ENCODE peak calls at places on chromosomes 12 and 14, in eight cellular contexts. D is CD4-positive, alpha-beta memory T cell; E is effector memory CD4-positive, alpha-beta T cell; Z is lower leg skin; L is heart right ventricle; J is A549; N is right atrium auricular region; Q is prostate gland. U is an unnamed sample.

GRCh38 chr14:37673439-37673838 is 78.0 kb downstream of the TTC6 start:
- DNase-seq in D (no peak), E (no peak), Z (no peak), L (no peak), J (no peak), N (no peak), Q (no peak), U (no peak)

GRCh38 chr12:131827961-131828534 is at the start of gene MMP17:
- DNase-seq in D (peak), E (no peak), Z (peak), L (peak), J (peak), N (no peak), Q (no peak), U (no peak)

GRCh38 chr12:111313833-111314259 is 55.0 kb downstream of the PHETA1 start:
- DNase-seq in D (peak), E (peak), Z (peak), L (peak), J (peak), N (peak), Q (peak), U (peak)

GRCh38 chr12:28108599-28108998 is 81.7 kb upstream of the CCDC91 start:
- DNase-seq in D (peak), E (no peak), Z (no peak), L (no peak), J (no peak), N (no peak), Q (no peak), U (no peak)

GRCh38 chr12:91205791-91206190 is 23.2 kb upstream of the DCN start:
- DNase-seq in D (no peak), E (no peak), Z (no peak), L (no peak), J (no peak), N (no peak), Q (no peak), U (no peak)

GRCh38 chr12:92338671-92339070 is 193.0 kb upstream of the BTG1 start:
- DNase-seq in D (no peak), E (no peak), Z (no peak), L (no peak), J (no peak), N (no peak), Q (no peak), U (no peak)

GRCh38 chr14:94682061-94682516 is 69.9 kb downstream of the SERPINA3 start:
- DNase-seq in D (peak), E (no peak), Z (peak), L (no peak), J (no peak), N (no peak), Q (no peak), U (peak)

GRCh38 chr12:51019927-51020326 is 6.3 kb downstream of the SLC11A2 start:
- DNase-seq in D (no peak), E (no peak), Z (no peak), L (no peak), J (no peak), N (no peak), Q (no peak), U (no peak)

GRCh38 chr12:71007025-71007424 is 86.5 kb upstream of the PTPRR start:
- DNase-seq in D (no peak), E (no peak), Z (no peak), L (no peak), J (no peak), N (no peak), Q (no peak), U (no peak)

GRCh38 chr12:132638541-132639408 is 20.2 kb downstream of the P2RX2 start:
- DNase-seq in D (no peak), E (no peak), Z (no peak), L (no peak), J (peak), N (no peak), Q (no peak), U (peak)

GRCh38 chr14:74964787-74965769 is 9.7 kb upstream of the PGF start:
- DNase-seq in D (no peak), E (no peak), Z (no peak), L (no peak), J (no peak), N (no peak), Q (no peak), U (no peak)

GRCh38 chr14:75548544-75548943 is 26.3 kb downstream of the BATF start:
- DNase-seq in D (no peak), E (no peak), Z (no peak), L (no peak), J (no peak), N (no peak), Q (no peak), U (no peak)

GRCh38 chr12:113961921-113962710 is 4.0 kb downstream of the RBM19 start:
- DNase-seq in D (no peak), E (no peak), Z (no peak), L (no peak), J (peak), N (no peak), Q (no peak), U (no peak)

GRCh38 chr14:78758333-78758732 is 588.2 kb downstream of the NRXN3 start:
- DNase-seq in D (no peak), E (no peak), Z (no peak), L (no peak), J (peak), N (no peak), Q (no peak), U (no peak)

GRCh38 chr14:92613008-92613658 is 99.6 kb downstream of the RIN3 start:
- DNase-seq in D (peak), E (peak), Z (no peak), L (peak), J (peak), N (no peak), Q (no peak), U (no peak)

GRCh38 chr12:51358496-51358895 is 12.0 kb upstream of the CELA1 start:
- DNase-seq in D (no peak), E (no peak), Z (no peak), L (no peak), J (no peak), N (no peak), Q (no peak), U (no peak)

GRCh38 chr14:75292016-75292646 is 13.5 kb downstream of the FOS start:
- DNase-seq in D (no peak), E (no peak), Z (peak), L (no peak), J (no peak), N (no peak), Q (no peak), U (peak)

GRCh38 chr12:42199007-42199406 is 39.0 kb downstream of the YAF2 start:
- DNase-seq in D (no peak), E (no peak), Z (no peak), L (no peak), J (no peak), N (no peak), Q (no peak), U (no peak)

GRCh38 chr14:104590240-104590965 is 10.8 kb downstream of the C14orf180 start:
- DNase-seq in D (no peak), E (no peak), Z (no peak), L (peak), J (no peak), N (no peak), Q (no peak), U (no peak)
- H3K4me3 ChIP-seq in D (no peak), E (no peak), Z (no peak), L (no peak), J (no peak), N (no peak), Q (no peak), U (no peak)

DNA sequence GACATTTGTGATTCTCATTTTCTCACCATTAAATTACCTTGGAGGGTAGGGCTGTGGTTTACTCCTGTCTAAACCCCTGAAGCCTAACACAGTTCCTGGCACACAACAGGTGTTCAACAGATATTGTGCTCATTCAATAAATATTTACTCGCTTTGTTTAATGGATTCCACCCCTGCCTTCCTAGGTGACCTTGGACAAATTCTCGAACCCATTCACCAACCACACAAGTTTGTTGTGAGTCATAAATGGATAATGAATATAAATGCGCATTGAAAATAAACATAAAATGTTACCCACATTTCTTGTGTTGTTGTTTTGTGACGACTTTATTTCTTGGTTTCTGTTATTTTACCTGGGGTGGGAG is 362 bp upstream of the TSFM start:
- DNase-seq in D (no peak), E (no peak), Z (no peak), L (no peak), J (no peak), N (no peak), Q (no peak), U (no peak)
- H3K4me3 ChIP-seq in D (no peak), E (peak), Z (no peak), L (peak), J (no peak), N (peak), Q (no peak), U (peak)

GRCh38 chr14:64510127-64510808 is 5.7 kb downstream of the ZBTB1 start:
- DNase-seq in D (no peak), E (no peak), Z (no peak), L (no peak), J (no peak), N (no peak), Q (no peak), U (no peak)

GRCh38 chr14:64508215-64508776 is 3.7 kb downstream of the ZBTB1 start:
- DNase-seq in D (no peak), E (no peak), Z (no peak), L (no peak), J (no peak), N (no peak), Q (no peak), U (no peak)

GRCh38 chr14:64509036-64509435 is 4.5 kb downstream of the ZBTB1 start:
- DNase-seq in D (no peak), E (no peak), Z (no peak), L (no peak), J (peak), N (no peak), Q (no peak), U (no peak)

GRCh38 chr14:64513271-64513670 is 8.7 kb downstream of the ZBTB1 start:
- DNase-seq in D (no peak), E (no peak), Z (no peak), L (no peak), J (no peak), N (no peak), Q (no peak), U (no peak)

DNA sequence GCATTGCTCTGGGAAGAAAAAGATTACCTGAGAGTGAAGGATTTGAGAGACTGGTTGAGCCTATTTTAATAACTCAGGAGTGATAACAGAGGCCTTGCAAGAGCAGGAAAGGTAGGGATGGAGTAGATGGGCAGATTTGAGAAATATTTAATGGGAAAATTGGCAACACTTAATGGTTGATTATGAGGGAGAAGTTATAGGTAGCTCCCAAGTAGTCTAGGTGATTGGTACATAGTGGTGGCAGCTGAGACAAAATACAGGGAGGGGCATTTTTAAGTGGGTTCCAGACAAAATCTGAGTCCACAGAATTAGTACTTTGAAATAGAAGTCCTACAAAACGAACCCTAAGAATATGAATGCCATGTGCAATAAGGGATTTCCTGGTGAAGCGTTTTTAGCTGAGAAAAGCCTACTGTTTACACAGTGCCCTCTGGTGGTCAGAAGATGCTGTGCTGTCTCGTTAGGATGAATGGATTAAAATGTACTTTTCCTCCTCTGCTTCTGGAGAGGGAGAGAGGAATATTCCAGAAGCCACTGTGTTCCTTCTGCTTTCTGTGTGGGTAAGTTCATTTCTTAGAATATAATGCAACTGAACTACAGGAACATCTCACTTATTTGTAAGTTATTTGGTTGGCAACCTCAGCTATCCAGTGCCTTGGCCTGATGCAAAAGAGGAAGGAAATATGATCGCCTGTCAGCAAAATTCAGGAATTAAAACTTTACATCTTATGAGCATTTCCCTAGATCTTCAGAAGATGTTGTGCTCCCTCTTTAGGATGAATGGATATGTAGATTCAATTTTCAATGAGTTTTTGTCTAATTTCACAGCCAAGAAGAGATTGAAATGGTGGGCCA is 6.5 kb downstream of the ZBTB1 start:
- DNase-seq in D (peak), E (peak), Z (peak), L (no peak), J (peak), N (peak), Q (peak), U (peak)
- H3K4me3 ChIP-seq in D (no peak), E (no peak), Z (no peak), L (no peak), J (no peak), N (no peak), Q (no peak), U (no peak)

GRCh38 chr14:71300474-71301359 is 393.5 kb downstream of the PCNX1 start:
- DNase-seq in D (no peak), E (no peak), Z (no peak), L (no peak), J (no peak), N (no peak), Q (no peak), U (no peak)
- H3K4me3 ChIP-seq in D (no peak), E (no peak), Z (no peak), L (no peak), J (no peak), N (no peak), Q (no peak), U (no peak)

DNA sequence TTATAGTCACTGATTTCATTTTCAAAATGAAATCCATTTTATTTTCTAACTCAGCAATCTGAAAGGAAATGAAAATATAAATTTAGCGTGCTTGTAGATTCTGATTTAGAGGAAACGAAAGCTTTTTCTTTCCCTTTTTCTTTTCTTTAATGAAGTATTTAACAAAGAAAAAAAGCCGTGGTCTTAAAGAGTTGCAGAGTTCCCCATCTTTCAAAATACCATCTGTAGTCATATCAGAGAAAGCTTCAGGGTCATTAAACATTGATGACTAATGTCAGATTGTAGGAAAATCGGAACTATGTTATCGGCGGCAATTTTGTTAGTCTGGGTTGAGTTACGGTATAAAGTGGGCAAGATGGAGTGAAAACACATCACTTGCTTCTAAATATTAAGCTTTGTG is 32.3 kb downstream of the DRAM1 start:
- DNase-seq in D (no peak), E (no peak), Z (no peak), L (no peak), J (no peak), N (no peak), Q (no peak), U (no peak)
- H3K4me3 ChIP-seq in D (no peak), E (no peak), Z (no peak), L (no peak), J (no peak), N (no peak), Q (no peak), U (no peak)

DNA sequence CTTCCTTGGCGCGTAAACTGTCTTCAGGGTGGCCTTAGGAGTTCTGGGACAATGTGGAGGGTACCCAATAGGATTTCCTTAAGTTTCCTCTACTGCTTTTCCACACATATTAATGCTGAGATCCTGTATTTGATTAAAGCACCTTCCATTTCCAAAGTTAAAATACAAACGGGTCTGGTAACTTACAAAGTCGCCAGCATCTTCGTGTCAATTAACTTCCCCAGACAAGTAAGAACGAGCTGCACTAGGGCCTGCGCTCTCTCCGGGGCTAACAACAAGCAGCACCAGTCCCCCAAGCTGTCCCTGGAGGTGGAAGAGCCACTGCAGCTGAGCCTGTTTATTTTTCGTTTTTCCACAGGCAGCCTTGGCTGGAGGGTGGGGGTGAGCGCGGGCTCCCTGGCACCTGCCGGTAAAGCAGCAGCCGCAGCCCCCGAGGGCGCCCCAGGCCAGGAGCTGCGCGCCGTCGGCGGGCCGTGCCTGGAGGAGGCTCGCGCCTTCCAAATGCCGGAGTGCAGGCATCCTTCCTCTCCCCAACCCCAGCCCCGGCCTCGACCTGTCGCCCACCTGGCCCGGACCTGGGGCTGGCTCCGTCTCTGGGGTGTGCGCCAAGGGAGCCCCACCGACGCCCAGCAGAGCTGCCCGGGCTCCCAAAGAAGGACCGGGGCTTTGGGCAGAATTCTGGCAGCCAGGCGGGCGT is 130.7 kb downstream of the NDUFA12 start:
- DNase-seq in D (no peak), E (no peak), Z (no peak), L (no peak), J (no peak), N (no peak), Q (peak), U (no peak)
- H3K4me3 ChIP-seq in D (no peak), E (no peak), Z (no peak), L (peak), J (peak), N (peak), Q (peak), U (peak)

GRCh38 chr12:6370576-6370935 is 4.8 kb downstream of the SCNN1A start:
- DNase-seq in D (no peak), E (no peak), Z (no peak), L (no peak), J (no peak), N (no peak), Q (no peak), U (no peak)
- H3K4me3 ChIP-seq in D (no peak), E (no peak), Z (no peak), L (no peak), J (peak), N (no peak), Q (no peak), U (no peak)

DNA sequence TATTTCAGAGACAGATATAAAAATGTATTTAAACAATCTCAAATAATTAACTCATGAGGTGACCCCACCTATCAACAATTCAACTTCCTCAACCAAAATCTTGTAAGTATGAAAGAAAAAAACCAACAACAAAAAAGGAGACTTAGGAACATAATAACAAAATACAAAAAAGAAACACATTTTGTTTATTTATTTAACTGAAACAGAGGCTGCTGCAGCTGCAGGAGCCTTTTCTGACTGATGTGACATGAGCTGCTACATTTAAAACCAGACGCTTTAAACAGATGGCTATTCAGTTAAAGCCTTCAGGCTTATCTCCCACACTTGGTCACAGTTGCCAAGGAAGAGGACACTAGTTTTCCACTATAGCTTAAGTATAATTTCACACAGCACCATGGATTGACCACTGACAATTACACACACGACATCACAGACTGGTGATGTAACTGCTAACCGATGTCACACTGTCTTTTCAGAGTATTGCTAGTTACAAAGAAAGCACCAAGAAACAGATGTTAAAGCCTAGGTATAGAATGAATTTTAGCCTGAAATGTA is 113.2 kb downstream of the MED13L start:
- DNase-seq in D (no peak), E (no peak), Z (no peak), L (no peak), J (no peak), N (no peak), Q (no peak), U (no peak)
- H3K4me3 ChIP-seq in D (no peak), E (no peak), Z (no peak), L (no peak), J (no peak), N (no peak), Q (no peak), U (no peak)

GRCh38 chr12:94263011-94263786 is 114.8 kb downstream of the PLXNC1 start:
- DNase-seq in D (peak), E (peak), Z (no peak), L (no peak), J (no peak), N (no peak), Q (no peak), U (no peak)

GRCh38 chr12:94263905-94264655 is 115.7 kb downstream of the PLXNC1 start:
- DNase-seq in D (no peak), E (no peak), Z (no peak), L (no peak), J (no peak), N (no peak), Q (no peak), U (no peak)

GRCh38 chr12:94261781-94262180 is 113.4 kb downstream of the PLXNC1 start:
- DNase-seq in D (no peak), E (no peak), Z (no peak), L (no peak), J (no peak), N (no peak), Q (no peak), U (no peak)

GRCh38 chr12:94261119-94261518 is 112.7 kb downstream of the PLXNC1 start:
- DNase-seq in D (no peak), E (no peak), Z (no peak), L (no peak), J (no peak), N (no peak), Q (no peak), U (no peak)

DNA sequence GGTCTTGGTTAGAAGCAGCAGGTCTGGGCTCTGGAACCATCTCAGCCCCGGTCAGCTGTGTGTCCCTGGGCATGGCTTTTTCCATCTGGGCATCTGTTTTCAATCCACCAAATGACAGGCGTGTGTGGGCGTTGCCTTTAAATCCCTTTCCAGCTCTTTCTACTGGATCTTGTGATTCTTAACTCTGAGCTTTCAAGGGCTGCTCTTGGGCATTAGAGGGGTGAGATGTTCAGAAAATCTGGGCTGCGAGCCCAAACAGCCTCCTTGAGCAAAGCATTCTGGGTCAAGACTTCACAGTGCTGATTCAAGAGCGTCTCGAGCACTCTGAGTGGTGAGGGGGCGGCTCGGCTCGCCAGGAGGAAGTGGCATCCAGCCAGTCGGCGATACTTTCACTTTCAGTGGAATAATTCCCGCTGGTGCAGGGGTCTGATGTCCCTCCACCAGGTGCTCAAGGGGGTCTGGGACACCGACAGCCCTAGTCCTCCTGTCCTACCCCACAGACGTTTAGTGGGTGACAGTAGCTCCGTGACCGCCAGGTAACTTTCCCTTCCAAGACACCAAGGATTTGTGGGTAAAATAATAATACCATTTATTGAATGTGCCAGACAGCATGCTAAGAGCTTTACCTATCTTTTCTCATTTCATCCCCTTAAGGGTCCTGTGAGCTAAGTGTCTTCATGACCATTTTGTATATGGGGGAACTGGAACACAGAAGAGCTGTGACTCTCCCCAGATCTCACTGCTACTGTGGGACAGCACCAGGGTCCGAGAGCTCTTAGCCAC is 114.0 kb downstream of the PLXNC1 start:
- DNase-seq in D (peak), E (peak), Z (peak), L (peak), J (peak), N (peak), Q (peak), U (peak)
- H3K4me3 ChIP-seq in D (peak), E (peak), Z (peak), L (peak), J (peak), N (peak), Q (peak), U (peak)

U was measured in tibial artery.